ENCODE peak calls at places on chromosomes 4 and X, in seven cellular contexts. Z is stomach, S is colonic mucosa, C is upper lobe of right lung, K is astrocyte, X is NB4, N is K562. P is an unnamed sample.

GRCh38 chr4:168600796-168601583 is 104.1 kb downstream of the PALLD start:
- DNase-seq in S (no peak), X (no peak), N (no peak), C (no peak), Z (no peak), K (no peak), P (no peak)

GRCh38 chr4:5366009-5366386 is 314.7 kb downstream of the STK32B start:
- DNase-seq in S (no peak), Z (no peak), C (no peak), X (no peak), K (no peak), N (no peak), P (no peak)

GRCh38 chr4:103204114-103204513 is 6.0 kb upstream of the CENPE start:
- DNase-seq in N (no peak), Z (no peak), C (no peak), X (peak; percentile 20), K (no peak), S (no peak), P (peak; percentile 43)

GRCh38 chr4:144809056-144809640 is 163.2 kb downstream of the HHIP start:
- DNase-seq in C (no peak), K (no peak), S (no peak), N (no peak), X (no peak), Z (no peak), P (no peak)

GRCh38 chr4:121728066-121728465 is 31.3 kb upstream of the ANXA5 start:
- DNase-seq in K (peak; percentile 87), Z (no peak), C (no peak), X (no peak), N (no peak), S (no peak), P (peak; percentile 96)

GRCh38 chrX:155215443-155216178 is 649 bp upstream of the VBP1 start:
- DNase-seq in K (no peak), S (no peak), X (peak; percentile 20), C (no peak), N (no peak), Z (no peak), P (no peak)

GRCh38 chrX:7024850-7025249 is 122.7 kb upstream of the STS start:
- DNase-seq in X (no peak), C (no peak), N (no peak), S (no peak), K (no peak), Z (no peak), P (no peak)

GRCh38 chrX:135411893-135412292 is 9.9 kb upstream of the SMIM10L2A start:
- DNase-seq in S (no peak), C (no peak), K (no peak), X (peak; percentile 17), Z (no peak), N (no peak), P (peak; percentile 4)

GRCh38 chr4:149279790-149280189 is 535.9 kb downstream of the IQCM start:
- DNase-seq in C (no peak), K (peak; percentile 67), S (no peak), Z (no peak), N (no peak), X (no peak), P (no peak)

GRCh38 chr4:8465615-8466611 is 25.3 kb downstream of the TRMT44 start:
- DNase-seq in N (no peak), K (no peak), Z (no peak), S (no peak), C (no peak), X (no peak), P (no peak)

GRCh38 chrX:7090506-7091095 is 56.9 kb upstream of the STS start:
- DNase-seq in S (no peak), K (no peak), C (no peak), N (no peak), X (no peak), Z (no peak), P (no peak)

GRCh38 chr4:47374477-47374876 is 89.0 kb downstream of the COMMD8 start:
- DNase-seq in S (no peak), Z (no peak), K (peak; percentile 16), C (no peak), N (no peak), X (no peak), P (no peak)

GRCh38 chr4:38574559-38575333 is 89.3 kb upstream of the KLF3 start:
- DNase-seq in X (peak; percentile 17), N (no peak), C (no peak), S (peak; percentile 62), K (no peak), Z (no peak), P (no peak)

GRCh38 chrX:68999351-68999750 is 165.9 kb downstream of the PJA1 start:
- DNase-seq in K (peak; percentile 41), N (no peak), X (no peak), S (no peak), C (no peak), Z (no peak), P (peak; percentile 38)

GRCh38 chr4:59553739-59554126 is 1646.4 kb upstream of the ADGRL3 start:
- DNase-seq in K (peak; percentile 52), N (no peak), Z (no peak), S (no peak), X (no peak), C (no peak), P (peak; percentile 26)

GRCh38 chr4:99720206-99720605 is 62.6 kb upstream of the C4orf54 start:
- DNase-seq in N (no peak), S (no peak), X (no peak), Z (no peak), K (no peak), C (no peak), P (no peak)

GRCh38 chr4:176443646-176444409 is 124.1 kb downstream of the SPCS3 start:
- DNase-seq in S (no peak), K (peak; percentile 95), N (no peak), C (no peak), Z (no peak), X (no peak), P (peak; percentile 76)

GRCh38 chrX:51420610-51421009 is 75.8 kb downstream of the NUDT11 start:
- DNase-seq in K (peak; percentile 13), S (peak; percentile 24), Z (no peak), X (peak; percentile 40), C (no peak), N (peak; percentile 17), P (peak; percentile 61)

GRCh38 chr4:113222006-113222405 is 172.6 kb downstream of the ANK2 start:
- DNase-seq in Z (no peak), C (no peak), N (no peak), S (no peak), K (peak; percentile 41), X (no peak), P (peak; percentile 31)

GRCh38 chr4:64784125-64784524 is 374.9 kb upstream of the TECRL start:
- DNase-seq in C (no peak), S (no peak), Z (no peak), N (no peak), K (peak; percentile 96), X (no peak), P (peak; percentile 61)

GRCh38 chr4:10701702-10702460 is 17.3 kb upstream of the CLNK start:
- DNase-seq in Z (no peak), X (no peak), K (peak; percentile 58), S (no peak), C (no peak), N (no peak), P (no peak)

GRCh38 chrX:47539860-47540259 is 21.1 kb upstream of the ARAF start:
- DNase-seq in S (no peak), Z (no peak), N (no peak), K (peak; percentile 23), X (no peak), C (no peak), P (peak; percentile 32)

GRCh38 chrX:47540754-47541538 is 20.1 kb upstream of the ARAF start:
- DNase-seq in N (peak; percentile 63), K (peak; percentile 85), X (peak; percentile 87), S (peak; percentile 79), Z (peak; percentile 69), C (peak; percentile 77), P (peak; percentile 91)

DNA sequence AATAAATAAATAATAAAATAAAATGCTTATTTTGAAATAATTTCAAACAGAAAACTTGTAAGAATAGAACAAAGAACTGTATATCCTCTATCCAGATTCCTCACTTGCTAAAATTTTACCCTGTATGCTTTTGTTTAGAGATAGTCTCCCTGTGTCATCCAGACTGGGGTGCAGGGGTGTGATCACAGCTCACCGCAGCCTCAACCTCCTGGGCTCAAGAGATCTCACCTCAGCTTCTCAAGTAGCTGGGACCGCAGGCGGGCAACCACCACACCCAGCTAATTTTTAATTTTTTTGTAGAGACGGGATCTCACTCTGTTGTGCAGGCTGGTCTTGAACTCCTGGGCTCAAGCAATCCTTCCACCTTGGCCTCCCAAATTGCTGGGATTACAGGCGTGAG is 17.5 kb upstream of the ARAF start:
- DNase-seq in K (no peak), S (no peak), C (no peak), N (no peak), X (no peak), Z (no peak), P (no peak)
- H3K4me3 ChIP-seq in K (no peak overlapping the region), S (no peak overlapping the region), C (no peak overlapping the region), N (no peak overlapping the region), X (no peak overlapping the region), Z (no peak overlapping the region), P (no peak overlapping the region)

DNA sequence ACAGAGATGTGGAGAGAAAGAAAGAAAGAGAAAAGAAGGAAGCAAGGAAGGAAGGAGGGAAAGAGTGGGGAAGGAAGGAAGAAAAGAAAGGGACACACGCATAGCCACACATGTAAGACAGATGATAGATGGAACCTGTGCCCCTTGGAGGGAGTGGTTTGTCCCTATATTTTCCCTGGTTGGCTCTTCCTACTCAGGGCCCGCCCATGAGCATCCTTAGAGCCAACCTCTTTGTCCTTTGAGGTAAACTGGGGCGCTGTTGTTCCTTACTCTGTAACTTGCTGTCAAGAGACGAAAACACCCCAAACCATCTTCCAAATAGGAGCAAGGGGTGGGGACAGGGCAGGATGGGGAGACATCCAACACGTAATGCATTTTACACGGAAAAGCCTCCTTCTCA is 220.9 kb downstream of the MAML3 start:
- DNase-seq in Z (no peak), N (no peak), K (no peak), C (no peak), S (no peak), X (no peak), P (no peak)
- H3K4me3 ChIP-seq in Z (no peak overlapping the region), N (no peak overlapping the region), K (no peak overlapping the region), C (no peak overlapping the region), S (no peak overlapping the region), X (no peak overlapping the region), P (no peak overlapping the region)

GRCh38 chrX:47235691-47236103 is 2.9 kb downstream of the USP11 start:
- DNase-seq in K (no peak), Z (no peak), N (no peak), C (no peak), S (no peak), X (no peak), P (no peak)

GRCh38 chrX:47232197-47232802 is 509 bp upstream of the USP11 start:
- DNase-seq in X (no peak), C (no peak), S (no peak), Z (no peak), K (no peak), N (no peak), P (no peak)

GRCh38 chrX:47233333-47234113 is 714 bp downstream of the USP11 start:
- DNase-seq in S (peak; percentile 93), C (peak; percentile 97), K (peak; percentile 95), N (peak; percentile 85), X (peak; percentile 96), Z (peak; percentile 93), P (peak; percentile 95)

GRCh38 chrX:47232803-47233332 is at the start of gene USP11:
- DNase-seq in Z (peak; percentile 38), X (peak; percentile 77), N (peak; percentile 28), K (peak; percentile 15), S (no peak), C (peak; percentile 77), P (peak; percentile 50)

GRCh38 chrX:47234583-47234982 is 1.8 kb downstream of the USP11 start:
- DNase-seq in Z (no peak), S (no peak), N (no peak), C (no peak), X (no peak), K (no peak), P (no peak)
- H3K4me3 ChIP-seq in Z (peak overlapping the region; percentile 67), S (no peak overlapping the region), N (peak overlapping the region; percentile 65), C (peak overlapping the region; percentile 60), X (peak overlapping the region; percentile 93), K (peak overlapping the region; percentile 84), P (peak overlapping the region; percentile 76)

GRCh38 chrX:104566921-104567501 is 1.0 kb downstream of the IL1RAPL2 start:
- DNase-seq in X (no peak), C (no peak), S (no peak), N (no peak), K (no peak), Z (no peak), P (no peak)
- H3K4me3 ChIP-seq in X (no peak overlapping the region), C (no peak overlapping the region), S (no peak overlapping the region), N (no peak overlapping the region), K (no peak overlapping the region), Z (peak overlapping the region; percentile 21), P (no peak overlapping the region)